ENCODE peak calls at places on chromosome 17, in seven cellular contexts. One of them, this sample, is unnamed.

GRCh38 chr17:38654411-38655398 is 20.1 kb downstream of the EPOP start:
- DNase-seq in mesendoderm: no peak
- DNase-seq in neuronal stem cell: no peak
- DNase-seq in H9: peak; percentile 30
- DNase-seq in IMR-90: no peak
- DNase-seq in H1: no peak
- DNase-seq in trophoblast cell: no peak
- DNase-seq in this sample: no peak

GRCh38 chr17:17154981-17155380 is 51.2 kb downstream of the PLD6 start:
- DNase-seq in mesendoderm: no peak
- DNase-seq in neuronal stem cell: no peak
- DNase-seq in H9: no peak
- DNase-seq in IMR-90: no peak
- DNase-seq in H1: no peak
- DNase-seq in trophoblast cell: no peak
- DNase-seq in this sample: no peak

GRCh38 chr17:10001296-10001904 is 96.3 kb upstream of the RCVRN start:
- DNase-seq in mesendoderm: no peak
- DNase-seq in neuronal stem cell: no peak
- DNase-seq in H9: no peak
- DNase-seq in IMR-90: no peak
- DNase-seq in H1: no peak
- DNase-seq in trophoblast cell: no peak
- DNase-seq in this sample: no peak

GRCh38 chr17:78140169-78141051 is 5.8 kb upstream of the C17orf99 start:
- DNase-seq in mesendoderm: peak; percentile 99
- DNase-seq in neuronal stem cell: peak; percentile 92
- DNase-seq in H9: peak; percentile 100
- DNase-seq in IMR-90: peak; percentile 21
- DNase-seq in H1: peak; percentile 100
- DNase-seq in trophoblast cell: peak; percentile 91
- DNase-seq in this sample: peak; percentile 62

GRCh38 chr17:2865228-2865627 is 69.0 kb downstream of the RAP1GAP2 start:
- DNase-seq in mesendoderm: no peak
- DNase-seq in neuronal stem cell: no peak
- DNase-seq in H9: no peak
- DNase-seq in IMR-90: no peak
- DNase-seq in H1: no peak
- DNase-seq in trophoblast cell: no peak
- DNase-seq in this sample: no peak

GRCh38 chr17:50532452-50533024 is at the start of gene EPN3:
- DNase-seq in mesendoderm: peak; percentile 79
- DNase-seq in neuronal stem cell: no peak
- DNase-seq in H9: peak; percentile 88
- DNase-seq in IMR-90: no peak
- DNase-seq in H1: peak; percentile 78
- DNase-seq in trophoblast cell: peak; percentile 76
- DNase-seq in this sample: no peak

GRCh38 chr17:66190738-66191606 is 961 bp downstream of the CEP112 start:
- DNase-seq in mesendoderm: no peak
- DNase-seq in neuronal stem cell: no peak
- DNase-seq in H9: no peak
- DNase-seq in IMR-90: peak; percentile 79
- DNase-seq in H1: no peak
- DNase-seq in trophoblast cell: peak; percentile 8
- DNase-seq in this sample: peak; percentile 49

GRCh38 chr17:28317965-28318758 is 838 bp upstream of the TMEM97 start:
- DNase-seq in mesendoderm: peak; percentile 40
- DNase-seq in neuronal stem cell: peak; percentile 42
- DNase-seq in H9: peak; percentile 54
- DNase-seq in IMR-90: no peak
- DNase-seq in H1: peak; percentile 72
- DNase-seq in trophoblast cell: peak; percentile 2
- DNase-seq in this sample: no peak

GRCh38 chr17:47703191-47703591 is 9.2 kb downstream of the TBKBP1 start:
- DNase-seq in mesendoderm: no peak
- DNase-seq in neuronal stem cell: no peak
- DNase-seq in H9: peak; percentile 31
- DNase-seq in IMR-90: no peak
- DNase-seq in H1: no peak
- DNase-seq in trophoblast cell: no peak
- DNase-seq in this sample: no peak

GRCh38 chr17:65542595-65542994 is 18.9 kb downstream of the AXIN2 start:
- DNase-seq in mesendoderm: no peak
- DNase-seq in neuronal stem cell: no peak
- DNase-seq in H9: no peak
- DNase-seq in IMR-90: no peak
- DNase-seq in H1: no peak
- DNase-seq in trophoblast cell: peak; percentile 89
- DNase-seq in this sample: no peak

DNA sequence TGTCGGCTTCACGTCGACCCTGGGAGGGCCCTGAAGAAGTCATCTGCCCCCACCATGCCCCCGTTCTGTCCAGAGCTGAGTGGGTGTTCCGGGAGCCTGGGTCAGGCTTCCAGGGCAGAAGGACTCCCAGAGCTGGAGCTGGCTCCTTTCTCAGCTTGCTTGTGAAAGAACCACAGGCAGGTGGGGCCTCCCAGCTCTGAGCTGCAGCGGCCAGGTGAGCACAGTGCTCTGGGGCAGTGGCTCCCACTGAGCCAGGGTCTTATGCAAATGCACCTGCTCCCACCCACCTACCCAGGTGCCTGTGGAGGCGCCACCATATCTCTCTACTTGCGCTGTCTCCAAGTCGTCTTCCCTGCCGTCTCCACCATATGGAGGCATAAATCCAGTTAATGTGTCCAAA is 140.0 kb upstream of the RPL38 start:
- DNase-seq in mesendoderm: no peak
- DNase-seq in neuronal stem cell: no peak
- DNase-seq in H9: no peak
- DNase-seq in IMR-90: no peak
- DNase-seq in H1: no peak
- DNase-seq in trophoblast cell: no peak
- DNase-seq in this sample: no peak
- H3K23ac ChIP-seq in mesendoderm: no peak overlapping the region
- H3K23ac ChIP-seq in neuronal stem cell: no peak overlapping the region
- H3K23ac ChIP-seq in H9: no peak overlapping the region
- H3K23ac ChIP-seq in IMR-90: no peak overlapping the region
- H3K23ac ChIP-seq in H1: no peak overlapping the region
- H3K23ac ChIP-seq in trophoblast cell: no peak overlapping the region
- H3K23ac ChIP-seq in this sample: no peak overlapping the region

DNA sequence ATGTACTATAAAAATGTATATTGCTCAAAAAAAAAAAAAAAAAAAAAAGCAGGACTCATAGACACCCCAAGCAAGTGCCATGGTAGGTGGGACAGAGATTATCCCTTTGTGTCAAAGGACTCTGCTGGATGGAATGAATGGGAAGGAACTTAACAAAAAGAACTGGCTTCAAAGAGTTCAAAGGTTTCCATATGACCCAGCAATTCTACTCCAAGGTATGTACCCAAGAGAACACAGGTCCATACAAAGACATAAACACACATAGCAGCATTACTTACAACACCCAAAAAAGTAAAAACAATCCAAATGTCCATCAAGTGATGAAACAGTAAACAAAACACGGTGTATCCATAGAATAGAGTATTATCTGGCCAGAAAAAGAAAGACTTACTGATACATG is 255.2 kb downstream of the SLC39A11 start:
- DNase-seq in mesendoderm: no peak
- DNase-seq in neuronal stem cell: peak; percentile 17
- DNase-seq in H9: no peak
- DNase-seq in IMR-90: no peak
- DNase-seq in H1: no peak
- DNase-seq in trophoblast cell: no peak
- DNase-seq in this sample: no peak
- H2BK120ac ChIP-seq in mesendoderm: no peak overlapping the region
- H2BK120ac ChIP-seq in neuronal stem cell: no peak overlapping the region
- H2BK120ac ChIP-seq in H9: no peak overlapping the region
- H2BK120ac ChIP-seq in IMR-90: no peak overlapping the region
- H2BK120ac ChIP-seq in H1: no peak overlapping the region
- H2BK120ac ChIP-seq in trophoblast cell: no peak overlapping the region
- H2BK120ac ChIP-seq in this sample: no peak overlapping the region

GRCh38 chr17:70106551-70106950 is 31.5 kb downstream of the KCNJ16 start:
- DNase-seq in mesendoderm: no peak
- DNase-seq in neuronal stem cell: no peak
- DNase-seq in H9: no peak
- DNase-seq in IMR-90: no peak
- DNase-seq in H1: no peak
- DNase-seq in trophoblast cell: peak; percentile 88
- DNase-seq in this sample: no peak
- H3K23ac ChIP-seq in mesendoderm: no peak overlapping the region
- H3K23ac ChIP-seq in neuronal stem cell: no peak overlapping the region
- H3K23ac ChIP-seq in H9: no peak overlapping the region
- H3K23ac ChIP-seq in IMR-90: no peak overlapping the region
- H3K23ac ChIP-seq in H1: no peak overlapping the region
- H3K23ac ChIP-seq in trophoblast cell: no peak overlapping the region
- H3K23ac ChIP-seq in this sample: no peak overlapping the region

GRCh38 chr17:21284319-21285163 is at the start of gene MAP2K3:
- DNase-seq in mesendoderm: peak; percentile 99
- DNase-seq in neuronal stem cell: peak; percentile 99
- DNase-seq in H9: peak; percentile 100
- DNase-seq in IMR-90: peak; percentile 99
- DNase-seq in H1: peak; percentile 98
- DNase-seq in trophoblast cell: peak; percentile 99
- DNase-seq in this sample: peak; percentile 99

GRCh38 chr17:21285164-21286065 is 904 bp downstream of the MAP2K3 start:
- DNase-seq in mesendoderm: no peak
- DNase-seq in neuronal stem cell: no peak
- DNase-seq in H9: no peak
- DNase-seq in IMR-90: peak; percentile 51
- DNase-seq in H1: no peak
- DNase-seq in trophoblast cell: peak; percentile 58
- DNase-seq in this sample: peak; percentile 81

GRCh38 chr17:21286771-21287702 is 2.5 kb downstream of the MAP2K3 start:
- DNase-seq in mesendoderm: no peak
- DNase-seq in neuronal stem cell: no peak
- DNase-seq in H9: no peak
- DNase-seq in IMR-90: no peak
- DNase-seq in H1: no peak
- DNase-seq in trophoblast cell: no peak
- DNase-seq in this sample: no peak

GRCh38 chr17:21287703-21288449 is 3.4 kb downstream of the MAP2K3 start:
- DNase-seq in mesendoderm: no peak
- DNase-seq in neuronal stem cell: no peak
- DNase-seq in H9: no peak
- DNase-seq in IMR-90: peak; percentile 97
- DNase-seq in H1: no peak
- DNase-seq in trophoblast cell: peak; percentile 93
- DNase-seq in this sample: peak; percentile 99

DNA sequence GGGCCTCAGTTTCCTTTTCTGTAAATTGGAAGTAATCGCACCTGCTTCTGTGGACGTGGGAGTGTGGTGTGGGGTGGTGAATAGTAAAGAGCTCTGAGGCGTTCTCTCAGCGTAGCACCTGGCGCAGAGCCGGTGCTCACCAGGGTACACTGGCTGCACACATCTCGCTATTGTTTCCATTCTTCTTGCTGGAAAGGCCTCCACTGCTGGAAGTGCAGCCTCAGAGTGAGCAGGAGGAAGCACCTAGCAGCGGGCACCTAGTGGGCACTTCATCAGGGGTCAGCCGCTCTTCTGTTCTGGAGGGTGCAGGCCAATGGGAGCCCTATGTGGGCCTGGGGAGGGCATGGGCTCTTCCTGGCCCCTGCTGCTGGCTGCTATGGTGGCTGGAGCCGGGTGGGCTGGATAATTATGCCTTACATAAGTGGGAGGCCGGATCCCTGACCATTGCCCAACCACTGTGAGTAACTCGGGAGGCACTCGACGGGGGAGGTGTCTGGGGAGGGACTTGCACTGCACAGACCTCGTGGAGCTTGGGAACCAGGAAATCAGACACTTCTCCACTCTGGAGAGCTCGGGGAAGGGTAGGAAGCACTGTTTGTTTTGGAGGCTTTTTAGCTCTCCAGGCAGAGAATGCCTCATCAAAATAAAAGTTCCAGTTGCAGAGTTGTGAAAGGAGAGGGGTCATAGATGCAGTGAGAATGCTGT is 1.7 kb downstream of the MAP2K3 start:
- DNase-seq in mesendoderm: peak; percentile 63
- DNase-seq in neuronal stem cell: no peak
- DNase-seq in H9: no peak
- DNase-seq in IMR-90: peak; percentile 99
- DNase-seq in H1: no peak
- DNase-seq in trophoblast cell: peak; percentile 96
- DNase-seq in this sample: peak; percentile 99
- H2BK120ac ChIP-seq in mesendoderm: no peak overlapping the region
- H2BK120ac ChIP-seq in neuronal stem cell: no peak overlapping the region
- H2BK120ac ChIP-seq in H9: no peak overlapping the region
- H2BK120ac ChIP-seq in IMR-90: peak overlapping the region; percentile 48
- H2BK120ac ChIP-seq in H1: no peak overlapping the region
- H2BK120ac ChIP-seq in trophoblast cell: no peak overlapping the region
- H2BK120ac ChIP-seq in this sample: no peak overlapping the region

DNA sequence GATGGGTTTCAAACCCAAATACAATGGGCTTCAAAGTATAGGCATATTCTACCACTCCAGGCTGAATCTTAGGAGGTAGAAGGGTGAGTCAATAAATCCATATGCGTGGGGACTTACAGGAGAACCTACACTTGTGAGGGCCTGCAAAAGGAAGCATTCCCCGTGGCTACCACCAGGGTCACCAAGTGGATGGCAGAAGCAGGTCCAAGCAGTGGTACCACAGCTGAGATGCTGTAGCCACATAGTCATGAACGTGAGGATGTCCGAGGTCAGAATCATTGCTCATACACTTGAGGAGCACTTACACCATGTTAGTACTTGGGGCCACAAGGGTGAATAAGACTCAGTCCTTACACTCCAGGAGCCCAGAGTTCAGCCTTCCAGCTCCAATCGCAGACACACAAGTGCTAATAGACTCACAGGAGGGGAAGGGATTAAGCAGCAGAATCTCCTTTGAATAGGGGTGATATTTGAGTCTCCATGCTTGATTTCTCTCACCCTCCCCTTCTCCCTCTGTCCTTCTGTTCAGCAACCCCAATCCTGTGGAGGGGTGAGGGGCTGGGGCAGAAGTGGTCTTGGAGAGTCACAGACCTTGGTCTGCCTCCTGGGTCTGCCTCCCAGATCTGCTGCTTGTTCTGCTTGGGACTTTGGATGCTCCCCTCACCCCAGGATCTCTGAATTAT is 42.5 kb upstream of the ASIC2 start:
- DNase-seq in mesendoderm: peak; percentile 70
- DNase-seq in neuronal stem cell: peak; percentile 20
- DNase-seq in H9: peak; percentile 69
- DNase-seq in IMR-90: no peak
- DNase-seq in H1: peak; percentile 46
- DNase-seq in trophoblast cell: peak; percentile 14
- DNase-seq in this sample: peak; percentile 6
- H3K23ac ChIP-seq in mesendoderm: no peak overlapping the region
- H3K23ac ChIP-seq in neuronal stem cell: no peak overlapping the region
- H3K23ac ChIP-seq in H9: no peak overlapping the region
- H3K23ac ChIP-seq in IMR-90: no peak overlapping the region
- H3K23ac ChIP-seq in H1: no peak overlapping the region
- H3K23ac ChIP-seq in trophoblast cell: no peak overlapping the region
- H3K23ac ChIP-seq in this sample: no peak overlapping the region

This sample was measured in mesenchymal stem cell.